ENCODE peak calls at places on chromosome 20, in ten cellular contexts. One of them, this sample, is unnamed.
A peak's percentile ranks its signal among the peaks of the same experiment; 100 is the strongest.

GRCh38 chr20:50354690-50355592 is 155.2 kb upstream of the PTPN1 start:
- DNase-seq in neural progenitor cell: no peak
- DNase-seq in body of pancreas: no peak
- DNase-seq in stomach: no peak
- DNase-seq in GM06990: no peak
- DNase-seq in lower lobe of right lung: no peak
- DNase-seq in GM23338: no peak
- DNase-seq in dorsolateral prefrontal cortex: no peak
- DNase-seq in PC-9: peak; percentile 90
- DNase-seq in foreskin fibroblast: no peak
- DNase-seq in this sample: no peak

GRCh38 chr20:46438156-46438750 is 31.8 kb upstream of the ELMO2 start:
- DNase-seq in neural progenitor cell: peak; percentile 65
- DNase-seq in body of pancreas: no peak
- DNase-seq in stomach: no peak
- DNase-seq in GM06990: no peak
- DNase-seq in lower lobe of right lung: no peak
- DNase-seq in GM23338: peak; percentile 56
- DNase-seq in dorsolateral prefrontal cortex: peak; percentile 81
- DNase-seq in PC-9: peak; percentile 53
- DNase-seq in foreskin fibroblast: peak; percentile 36
- DNase-seq in this sample: peak; percentile 36

GRCh38 chr20:34216382-34216742 is 24.9 kb upstream of the ASIP start:
- DNase-seq in neural progenitor cell: no peak
- DNase-seq in body of pancreas: no peak
- DNase-seq in stomach: no peak
- DNase-seq in GM06990: no peak
- DNase-seq in lower lobe of right lung: no peak
- DNase-seq in GM23338: no peak
- DNase-seq in dorsolateral prefrontal cortex: no peak
- DNase-seq in PC-9: no peak
- DNase-seq in foreskin fibroblast: no peak
- DNase-seq in this sample: no peak

GRCh38 chr20:19560876-19561480 is 197.1 kb upstream of the RIN2 start:
- DNase-seq in neural progenitor cell: no peak
- DNase-seq in body of pancreas: no peak
- DNase-seq in stomach: no peak
- DNase-seq in GM06990: no peak
- DNase-seq in lower lobe of right lung: no peak
- DNase-seq in GM23338: no peak
- DNase-seq in dorsolateral prefrontal cortex: no peak
- DNase-seq in PC-9: no peak
- DNase-seq in foreskin fibroblast: peak; percentile 11
- DNase-seq in this sample: no peak

GRCh38 chr20:43507150-43508080 is at the start of gene L3MBTL1:
- DNase-seq in neural progenitor cell: peak; percentile 88
- DNase-seq in body of pancreas: peak; percentile 58
- DNase-seq in stomach: peak; percentile 68
- DNase-seq in GM06990: peak; percentile 42
- DNase-seq in lower lobe of right lung: peak; percentile 74
- DNase-seq in GM23338: peak; percentile 82
- DNase-seq in dorsolateral prefrontal cortex: peak; percentile 27
- DNase-seq in PC-9: no peak
- DNase-seq in foreskin fibroblast: peak; percentile 28
- DNase-seq in this sample: no peak

GRCh38 chr20:58256842-58257241 is 28.4 kb upstream of the ANKRD60 start:
- DNase-seq in neural progenitor cell: no peak
- DNase-seq in body of pancreas: no peak
- DNase-seq in stomach: no peak
- DNase-seq in GM06990: no peak
- DNase-seq in lower lobe of right lung: no peak
- DNase-seq in GM23338: peak; percentile 31
- DNase-seq in dorsolateral prefrontal cortex: no peak
- DNase-seq in PC-9: no peak
- DNase-seq in foreskin fibroblast: no peak
- DNase-seq in this sample: no peak

GRCh38 chr20:18632196-18632789 is 44.4 kb downstream of the DTD1 start:
- DNase-seq in neural progenitor cell: peak; percentile 86
- DNase-seq in body of pancreas: peak; percentile 51
- DNase-seq in stomach: peak; percentile 73
- DNase-seq in GM06990: peak; percentile 24
- DNase-seq in lower lobe of right lung: peak; percentile 73
- DNase-seq in GM23338: peak; percentile 88
- DNase-seq in dorsolateral prefrontal cortex: peak; percentile 84
- DNase-seq in PC-9: no peak
- DNase-seq in foreskin fibroblast: peak; percentile 53
- DNase-seq in this sample: peak; percentile 54

GRCh38 chr20:44641305-44641704 is 10.2 kb downstream of the ADA start:
- DNase-seq in neural progenitor cell: no peak
- DNase-seq in body of pancreas: no peak
- DNase-seq in stomach: no peak
- DNase-seq in GM06990: no peak
- DNase-seq in lower lobe of right lung: no peak
- DNase-seq in GM23338: no peak
- DNase-seq in dorsolateral prefrontal cortex: no peak
- DNase-seq in PC-9: no peak
- DNase-seq in foreskin fibroblast: no peak
- DNase-seq in this sample: no peak

GRCh38 chr20:17557675-17558006 is 12.2 kb upstream of the DSTN start:
- DNase-seq in neural progenitor cell: no peak
- DNase-seq in body of pancreas: peak; percentile 35
- DNase-seq in stomach: peak; percentile 59
- DNase-seq in GM06990: no peak
- DNase-seq in lower lobe of right lung: no peak
- DNase-seq in GM23338: no peak
- DNase-seq in dorsolateral prefrontal cortex: no peak
- DNase-seq in PC-9: peak; percentile 93
- DNase-seq in foreskin fibroblast: peak; percentile 80
- DNase-seq in this sample: no peak

GRCh38 chr20:44142416-44142815 is 44.6 kb downstream of the JPH2 start:
- DNase-seq in neural progenitor cell: no peak
- DNase-seq in body of pancreas: no peak
- DNase-seq in stomach: no peak
- DNase-seq in GM06990: no peak
- DNase-seq in lower lobe of right lung: no peak
- DNase-seq in GM23338: no peak
- DNase-seq in dorsolateral prefrontal cortex: no peak
- DNase-seq in PC-9: no peak
- DNase-seq in foreskin fibroblast: peak; percentile 21
- DNase-seq in this sample: no peak

GRCh38 chr20:50220093-50220893 is 29.7 kb downstream of the CEBPB start:
- DNase-seq in neural progenitor cell: no peak
- DNase-seq in body of pancreas: no peak
- DNase-seq in stomach: no peak
- DNase-seq in GM06990: no peak
- DNase-seq in lower lobe of right lung: peak; percentile 45
- DNase-seq in GM23338: no peak
- DNase-seq in dorsolateral prefrontal cortex: no peak
- DNase-seq in PC-9: peak; percentile 65
- DNase-seq in foreskin fibroblast: no peak
- DNase-seq in this sample: no peak

GRCh38 chr20:49641683-49642649 is 71.7 kb downstream of the B4GALT5 start:
- DNase-seq in neural progenitor cell: peak; percentile 39
- DNase-seq in body of pancreas: no peak
- DNase-seq in stomach: peak; percentile 53
- DNase-seq in GM06990: no peak
- DNase-seq in lower lobe of right lung: no peak
- DNase-seq in GM23338: no peak
- DNase-seq in dorsolateral prefrontal cortex: no peak
- DNase-seq in PC-9: no peak
- DNase-seq in foreskin fibroblast: no peak
- DNase-seq in this sample: peak; percentile 73

GRCh38 chr20:13261460-13262301 is 40.6 kb downstream of the ISM1 start:
- DNase-seq in neural progenitor cell: peak; percentile 75
- DNase-seq in body of pancreas: peak; percentile 82
- DNase-seq in stomach: peak; percentile 43
- DNase-seq in GM06990: peak; percentile 11
- DNase-seq in lower lobe of right lung: peak; percentile 47
- DNase-seq in GM23338: peak; percentile 88
- DNase-seq in dorsolateral prefrontal cortex: peak; percentile 17
- DNase-seq in PC-9: no peak
- DNase-seq in foreskin fibroblast: peak; percentile 45
- DNase-seq in this sample: peak; percentile 58

GRCh38 chr20:58453391-58453790 is 61.8 kb downstream of the APCDD1L start:
- DNase-seq in neural progenitor cell: no peak
- DNase-seq in body of pancreas: no peak
- DNase-seq in stomach: no peak
- DNase-seq in GM06990: no peak
- DNase-seq in lower lobe of right lung: no peak
- DNase-seq in GM23338: no peak
- DNase-seq in dorsolateral prefrontal cortex: no peak
- DNase-seq in PC-9: no peak
- DNase-seq in foreskin fibroblast: no peak
- DNase-seq in this sample: no peak

GRCh38 chr20:62922451-62922921 is 3.8 kb downstream of the DIDO1 start:
- DNase-seq in neural progenitor cell: no peak
- DNase-seq in body of pancreas: no peak
- DNase-seq in stomach: no peak
- DNase-seq in GM06990: no peak
- DNase-seq in lower lobe of right lung: peak; percentile 32
- DNase-seq in GM23338: no peak
- DNase-seq in dorsolateral prefrontal cortex: no peak
- DNase-seq in PC-9: no peak
- DNase-seq in foreskin fibroblast: no peak
- DNase-seq in this sample: peak; percentile 83

GRCh38 chr20:62918137-62918536 is 8.2 kb downstream of the DIDO1 start:
- DNase-seq in neural progenitor cell: no peak
- DNase-seq in body of pancreas: no peak
- DNase-seq in stomach: no peak
- DNase-seq in GM06990: no peak
- DNase-seq in lower lobe of right lung: peak; percentile 4
- DNase-seq in GM23338: no peak
- DNase-seq in dorsolateral prefrontal cortex: no peak
- DNase-seq in PC-9: no peak
- DNase-seq in foreskin fibroblast: no peak
- DNase-seq in this sample: peak; percentile 88

GRCh38 chr20:62918830-62919229 is 7.5 kb downstream of the DIDO1 start:
- DNase-seq in neural progenitor cell: no peak
- DNase-seq in body of pancreas: no peak
- DNase-seq in stomach: no peak
- DNase-seq in GM06990: no peak
- DNase-seq in lower lobe of right lung: peak; percentile 29
- DNase-seq in GM23338: no peak
- DNase-seq in dorsolateral prefrontal cortex: no peak
- DNase-seq in PC-9: no peak
- DNase-seq in foreskin fibroblast: no peak
- DNase-seq in this sample: peak; percentile 77

GRCh38 chr20:62921119-62921687 is 5.1 kb downstream of the DIDO1 start:
- DNase-seq in neural progenitor cell: peak; percentile 85
- DNase-seq in body of pancreas: peak; percentile 48
- DNase-seq in stomach: peak; percentile 59
- DNase-seq in GM06990: no peak
- DNase-seq in lower lobe of right lung: peak; percentile 56
- DNase-seq in GM23338: peak; percentile 90
- DNase-seq in dorsolateral prefrontal cortex: no peak
- DNase-seq in PC-9: peak; percentile 56
- DNase-seq in foreskin fibroblast: no peak
- DNase-seq in this sample: peak; percentile 64

GRCh38 chr20:62920039-62920645 is 6.2 kb downstream of the DIDO1 start:
- DNase-seq in neural progenitor cell: no peak
- DNase-seq in body of pancreas: no peak
- DNase-seq in stomach: no peak
- DNase-seq in GM06990: no peak
- DNase-seq in lower lobe of right lung: peak; percentile 7
- DNase-seq in GM23338: no peak
- DNase-seq in dorsolateral prefrontal cortex: no peak
- DNase-seq in PC-9: no peak
- DNase-seq in foreskin fibroblast: no peak
- DNase-seq in this sample: no peak
- H3K4me3 ChIP-seq in neural progenitor cell: no peak overlapping the region
- H3K4me3 ChIP-seq in body of pancreas: no peak overlapping the region
- H3K4me3 ChIP-seq in stomach: no peak overlapping the region
- H3K4me3 ChIP-seq in GM06990: no peak overlapping the region
- H3K4me3 ChIP-seq in lower lobe of right lung: no peak overlapping the region
- H3K4me3 ChIP-seq in GM23338: peak overlapping the region; percentile 18
- H3K4me3 ChIP-seq in dorsolateral prefrontal cortex: no peak overlapping the region
- H3K4me3 ChIP-seq in PC-9: no peak overlapping the region
- H3K4me3 ChIP-seq in foreskin fibroblast: no peak overlapping the region
- H3K4me3 ChIP-seq in this sample: no peak overlapping the region

GRCh38 chr20:56551571-56551970 is 18.5 kb downstream of the FAM209B start:
- DNase-seq in neural progenitor cell: no peak
- DNase-seq in body of pancreas: no peak
- DNase-seq in stomach: no peak
- DNase-seq in GM06990: no peak
- DNase-seq in lower lobe of right lung: no peak
- DNase-seq in GM23338: no peak
- DNase-seq in dorsolateral prefrontal cortex: no peak
- DNase-seq in PC-9: no peak
- DNase-seq in foreskin fibroblast: no peak
- DNase-seq in this sample: no peak
- H3K4me3 ChIP-seq in neural progenitor cell: no peak overlapping the region
- H3K4me3 ChIP-seq in body of pancreas: no peak overlapping the region
- H3K4me3 ChIP-seq in stomach: no peak overlapping the region
- H3K4me3 ChIP-seq in GM06990: no peak overlapping the region
- H3K4me3 ChIP-seq in lower lobe of right lung: no peak overlapping the region
- H3K4me3 ChIP-seq in GM23338: no peak overlapping the region
- H3K4me3 ChIP-seq in dorsolateral prefrontal cortex: no peak overlapping the region
- H3K4me3 ChIP-seq in PC-9: no peak overlapping the region
- H3K4me3 ChIP-seq in foreskin fibroblast: no peak overlapping the region
- H3K4me3 ChIP-seq in this sample: no peak overlapping the region

GRCh38 chr20:36682311-36682710 is 36.3 kb upstream of the SLA2 start:
- DNase-seq in neural progenitor cell: no peak
- DNase-seq in body of pancreas: no peak
- DNase-seq in stomach: no peak
- DNase-seq in GM06990: no peak
- DNase-seq in lower lobe of right lung: no peak
- DNase-seq in GM23338: no peak
- DNase-seq in dorsolateral prefrontal cortex: no peak
- DNase-seq in PC-9: no peak
- DNase-seq in foreskin fibroblast: no peak
- DNase-seq in this sample: no peak
- H3K4me3 ChIP-seq in neural progenitor cell: no peak overlapping the region
- H3K4me3 ChIP-seq in body of pancreas: no peak overlapping the region
- H3K4me3 ChIP-seq in stomach: no peak overlapping the region
- H3K4me3 ChIP-seq in GM06990: no peak overlapping the region
- H3K4me3 ChIP-seq in lower lobe of right lung: no peak overlapping the region
- H3K4me3 ChIP-seq in GM23338: no peak overlapping the region
- H3K4me3 ChIP-seq in dorsolateral prefrontal cortex: no peak overlapping the region
- H3K4me3 ChIP-seq in PC-9: no peak overlapping the region
- H3K4me3 ChIP-seq in foreskin fibroblast: no peak overlapping the region
- H3K4me3 ChIP-seq in this sample: no peak overlapping the region

DNA sequence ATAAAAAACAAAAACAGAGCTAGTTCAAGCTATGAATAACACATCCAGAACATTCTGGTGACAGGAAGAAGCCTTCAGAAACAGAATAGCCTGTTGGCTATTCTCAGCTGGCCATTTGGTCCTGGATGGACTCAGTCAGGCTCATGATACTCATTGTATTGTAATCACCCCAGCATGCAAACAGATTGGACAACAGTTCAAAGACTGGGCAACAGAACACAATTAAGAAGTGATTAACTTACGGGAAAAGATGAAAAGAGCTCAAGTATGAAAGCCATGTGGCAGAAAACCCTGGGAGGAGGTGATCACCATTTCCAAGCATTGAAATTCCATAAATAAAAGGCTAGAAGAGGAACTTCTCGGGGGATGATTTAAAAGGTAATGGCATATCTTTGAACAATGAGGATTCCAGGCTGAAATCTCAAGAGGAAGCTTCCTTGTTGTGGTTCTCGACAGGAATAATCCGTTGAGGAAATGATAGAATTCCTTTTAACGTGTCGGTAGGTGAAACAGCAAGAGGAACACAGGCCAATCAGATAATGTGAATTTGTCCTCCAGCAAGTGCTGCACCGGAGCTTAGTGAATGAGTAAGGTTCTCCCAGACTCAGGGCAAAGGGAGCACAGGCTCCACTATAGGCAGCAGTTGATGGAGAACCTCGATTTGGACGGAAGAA is 172.4 kb downstream of the BCAS1 start:
- DNase-seq in neural progenitor cell: peak; percentile 62
- DNase-seq in body of pancreas: no peak
- DNase-seq in stomach: peak; percentile 35
- DNase-seq in GM06990: no peak
- DNase-seq in lower lobe of right lung: no peak
- DNase-seq in GM23338: no peak
- DNase-seq in dorsolateral prefrontal cortex: no peak
- DNase-seq in PC-9: no peak
- DNase-seq in foreskin fibroblast: no peak
- DNase-seq in this sample: no peak
- H3K4me3 ChIP-seq in neural progenitor cell: no peak overlapping the region
- H3K4me3 ChIP-seq in body of pancreas: no peak overlapping the region
- H3K4me3 ChIP-seq in stomach: no peak overlapping the region
- H3K4me3 ChIP-seq in GM06990: no peak overlapping the region
- H3K4me3 ChIP-seq in lower lobe of right lung: no peak overlapping the region
- H3K4me3 ChIP-seq in GM23338: no peak overlapping the region
- H3K4me3 ChIP-seq in dorsolateral prefrontal cortex: no peak overlapping the region
- H3K4me3 ChIP-seq in PC-9: no peak overlapping the region
- H3K4me3 ChIP-seq in foreskin fibroblast: no peak overlapping the region
- H3K4me3 ChIP-seq in this sample: no peak overlapping the region

This sample was measured in Jurkat, Clone E6-1.